ENCODE peak calls at places on chromosomes 11 and 22, in nine cellular contexts. C, I, H, E, B, P, L, A and V are unnamed samples.

GRCh38 chr11:370087-370941 is 1.0 kb downstream of the B4GALNT4 start:
- DNase-seq in I (no peak), C (peak; percentile 40), H (peak; percentile 43), E (no peak), P (no peak), L (no peak), B (no peak), A (no peak), V (no peak)

GRCh38 chr22:20174785-20175596 is 24.1 kb upstream of the CCDC188 start:
- DNase-seq in B (no peak), P (no peak), E (no peak), H (no peak), A (no peak), C (no peak), L (no peak), I (no peak), V (no peak)

GRCh38 chr11:13160302-13160701 is 117.3 kb upstream of the BMAL1 start:
- DNase-seq in E (no peak), I (no peak), H (no peak), C (no peak), P (no peak), A (no peak), B (no peak), L (no peak), V (no peak)

GRCh38 chr11:22780914-22781593 is 48.5 kb downstream of the SVIP start:
- DNase-seq in I (no peak), H (no peak), P (no peak), L (no peak), B (no peak), C (no peak), E (no peak), A (no peak), V (no peak)

GRCh38 chr11:117096140-117096972 is 1.9 kb downstream of the SIK3 start:
- DNase-seq in I (no peak), E (peak; percentile 56), L (no peak), P (no peak), A (no peak), B (peak; percentile 80), H (peak; percentile 61), C (no peak), V (no peak)

GRCh38 chr22:44099696-44100095 is 75.6 kb downstream of the PARVB start:
- DNase-seq in P (no peak), C (no peak), L (no peak), E (no peak), H (no peak), A (no peak), B (no peak), I (no peak), V (no peak)

GRCh38 chr11:131658952-131659351 is 288.5 kb downstream of the NTM start:
- DNase-seq in L (no peak), H (no peak), B (no peak), P (no peak), A (no peak), I (no peak), C (no peak), E (no peak), V (no peak)

GRCh38 chr11:118689852-118690552 is 10.6 kb upstream of the TREH start:
- DNase-seq in A (peak; percentile 55), E (peak; percentile 93), L (peak; percentile 96), B (peak; percentile 82), H (peak; percentile 95), C (peak; percentile 99), I (peak; percentile 96), P (peak; percentile 51), V (peak; percentile 94)

GRCh38 chr22:32720924-32721323 is 80.6 kb upstream of the TIMP3 start:
- DNase-seq in E (no peak), I (no peak), L (peak; percentile 72), B (no peak), P (no peak), A (peak; percentile 27), C (peak; percentile 31), H (no peak), V (no peak)

GRCh38 chr22:32722441-32722840 is 79.1 kb upstream of the TIMP3 start:
- DNase-seq in P (no peak), H (no peak), B (no peak), C (peak; percentile 58), L (no peak), E (no peak), I (no peak), A (no peak), V (no peak)

GRCh38 chr22:32721328-32722180 is 80.0 kb upstream of the TIMP3 start:
- DNase-seq in I (no peak), L (no peak), H (no peak), A (no peak), E (no peak), C (no peak), B (no peak), P (no peak), V (no peak)

GRCh38 chr22:32725369-32725988 is 76.0 kb upstream of the TIMP3 start:
- DNase-seq in A (no peak), H (no peak), L (no peak), B (no peak), C (no peak), I (no peak), P (no peak), E (no peak), V (no peak)

DNA sequence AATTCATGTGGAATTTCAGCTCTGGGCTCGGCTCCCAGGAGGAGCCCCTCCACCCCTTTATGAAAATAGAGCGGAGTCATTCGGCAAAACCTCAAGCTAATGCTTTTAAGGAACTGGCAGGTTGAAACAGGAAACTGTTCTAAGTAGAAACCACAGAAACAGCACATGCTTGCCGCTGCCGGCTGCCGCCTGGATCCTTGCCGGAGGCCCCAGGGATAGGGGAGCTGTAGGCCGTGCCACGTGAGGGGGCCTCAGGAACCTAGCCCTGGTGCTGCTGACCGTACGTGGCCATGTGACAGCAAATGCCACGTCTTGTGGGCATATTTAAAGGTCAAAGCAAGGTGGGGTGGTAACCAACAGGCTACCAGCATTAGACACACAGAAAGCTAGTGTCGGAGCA is 77.9 kb upstream of the TIMP3 start:
- DNase-seq in B (peak; percentile 20), E (no peak), C (peak; percentile 90), P (no peak), H (no peak), I (peak; percentile 72), A (peak; percentile 86), L (peak; percentile 92), V (no peak)
- H3K4me3 ChIP-seq in B (no peak overlapping the region), E (no peak overlapping the region), C (no peak overlapping the region), P (peak overlapping the region; percentile 13), H (no peak overlapping the region), I (no peak overlapping the region), A (no peak overlapping the region), L (no peak overlapping the region), V (no peak overlapping the region)

DNA sequence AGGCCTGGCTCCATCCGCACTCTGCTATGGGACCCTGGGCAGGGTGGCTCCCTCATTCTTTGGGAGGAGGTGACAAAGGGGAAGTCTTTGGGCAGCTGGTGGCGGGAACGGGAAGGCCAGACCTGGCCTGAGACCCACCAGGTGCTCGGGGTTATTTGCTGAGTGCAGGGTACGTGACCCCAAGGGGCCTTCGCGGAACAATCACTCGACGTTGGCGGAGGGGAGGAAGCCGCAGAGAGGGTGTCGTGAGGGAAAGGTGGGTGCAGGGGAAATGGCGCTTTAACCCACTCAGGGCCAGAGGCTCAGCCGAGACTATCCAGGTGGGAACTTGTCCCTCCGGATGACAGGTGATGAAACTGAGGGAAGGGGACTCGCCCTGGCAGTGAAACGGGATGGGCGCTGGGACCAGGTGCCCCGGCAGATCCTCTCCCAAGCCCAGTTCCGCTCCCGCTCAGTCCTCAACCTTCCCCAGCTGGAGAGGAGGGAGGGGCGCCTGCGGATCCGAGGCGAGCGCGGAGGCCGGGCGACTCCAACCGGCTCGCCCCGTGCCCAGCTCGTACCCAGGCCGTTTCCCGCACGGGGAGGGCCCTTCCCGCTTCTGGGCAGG is 911 bp downstream of the A4GALT start:
- DNase-seq in L (no peak), P (no peak), I (no peak), B (no peak), E (no peak), A (no peak), C (peak; percentile 68), H (peak; percentile 41), V (no peak)
- H3K4me3 ChIP-seq in L (peak overlapping the region; percentile 85), P (peak overlapping the region; percentile 96), I (peak overlapping the region; percentile 86), B (no peak overlapping the region), E (peak overlapping the region; percentile 85), A (peak overlapping the region; percentile 57), C (peak overlapping the region; percentile 92), H (peak overlapping the region; percentile 53), V (peak overlapping the region; percentile 49)

GRCh38 chr11:2307733-2308331 is 6.0 kb downstream of the TSPAN32 start:
- DNase-seq in P (no peak), H (no peak), B (no peak), A (no peak), C (peak; percentile 52), L (no peak), I (no peak), E (no peak), V (no peak)

GRCh38 chr11:2308713-2309112 is 6.9 kb downstream of the TSPAN32 start:
- DNase-seq in I (no peak), P (no peak), H (no peak), C (no peak), B (no peak), A (no peak), L (no peak), E (no peak), V (no peak)

GRCh38 chr11:2305862-2306823 is 4.3 kb downstream of the TSPAN32 start:
- DNase-seq in B (peak; percentile 43), E (no peak), A (no peak), I (peak; percentile 84), L (peak; percentile 90), P (no peak), H (no peak), C (peak; percentile 95), V (no peak)

GRCh38 chr11:2305140-2305861 is 3.5 kb downstream of the TSPAN32 start:
- DNase-seq in P (peak; percentile 46), B (peak; percentile 76), I (peak; percentile 88), E (peak; percentile 62), C (peak; percentile 96), L (peak; percentile 60), H (peak; percentile 88), A (peak; percentile 67), V (no peak)

GRCh38 chr11:2306971-2307732 is 5.3 kb downstream of the TSPAN32 start:
- DNase-seq in I (no peak), A (no peak), H (no peak), L (peak; percentile 60), E (no peak), B (no peak), C (peak; percentile 84), P (no peak), V (no peak)
- H3K4me3 ChIP-seq in I (no peak overlapping the region), A (no peak overlapping the region), H (no peak overlapping the region), L (no peak overlapping the region), E (no peak overlapping the region), B (no peak overlapping the region), C (no peak overlapping the region), P (no peak overlapping the region), V (no peak overlapping the region)

GRCh38 chr11:39810358-39810757 is 1649.1 kb downstream of the LRRC4C start:
- DNase-seq in P (no peak), H (no peak), B (no peak), L (no peak), C (no peak), E (no peak), I (no peak), A (no peak), V (no peak)

GRCh38 chr11:39806652-39807051 is 1652.8 kb downstream of the LRRC4C start:
- DNase-seq in L (no peak), A (no peak), H (no peak), C (no peak), B (no peak), I (no peak), E (no peak), P (no peak), V (no peak)

GRCh38 chr11:39809833-39810232 is 1649.6 kb downstream of the LRRC4C start:
- DNase-seq in P (no peak), A (no peak), H (no peak), I (no peak), C (no peak), E (no peak), L (no peak), B (no peak), V (no peak)

DNA sequence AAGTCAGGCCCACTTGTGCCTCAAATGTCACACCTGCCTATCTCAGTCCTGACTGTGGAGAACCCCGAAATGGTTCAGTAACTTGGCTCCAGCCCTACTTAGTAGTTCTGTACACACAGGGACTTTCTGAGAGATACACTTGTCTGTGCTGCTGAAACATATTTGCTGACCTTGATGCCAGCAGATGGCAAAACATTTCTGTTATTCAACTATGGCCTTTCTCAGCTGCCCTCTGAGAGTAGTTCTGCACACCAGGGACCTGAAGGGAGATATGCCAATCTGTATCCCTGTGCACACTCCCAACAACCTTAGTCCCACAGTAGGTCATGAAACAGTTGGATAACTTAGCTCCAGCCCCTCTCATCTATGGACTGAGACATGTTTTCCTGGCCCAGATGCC is 1651.5 kb downstream of the LRRC4C start:
- DNase-seq in B (no peak), E (no peak), I (no peak), L (no peak), P (no peak), H (no peak), A (no peak), C (no peak), V (no peak)
- H3K4me3 ChIP-seq in B (no peak overlapping the region), E (no peak overlapping the region), I (no peak overlapping the region), L (no peak overlapping the region), P (no peak overlapping the region), H (no peak overlapping the region), A (no peak overlapping the region), C (no peak overlapping the region), V (no peak overlapping the region)